ENCODE peak calls at places on chromosomes 4 and X, in six cellular contexts. T is T-cell, N is brain microvascular endothelial cell, Q is HTR-8/SVneo, R is NCI-H345, K is mucosa of gallbladder. Y is an unnamed sample.

GRCh38 chrX:122552291-122552800 is 631.7 kb upstream of the GRIA3 start:
- DNase-seq in T (no peak), N (no peak), Q (no peak), R (no peak), K (no peak), Y (no peak)

GRCh38 chrX:74535633-74536141 is 78.7 kb downstream of the RLIM start:
- DNase-seq in T (no peak), N (peak; percentile 27), Q (peak; percentile 74), R (peak; percentile 20), K (peak; percentile 73), Y (peak; percentile 86)

GRCh38 chr4:145098675-145099037 is 545 bp downstream of the ABCE1 start:
- DNase-seq in T (no peak), N (peak; percentile 52), Q (peak; percentile 28), R (peak; percentile 31), K (peak; percentile 26), Y (peak; percentile 37)

GRCh38 chrX:97397371-97397770 is 513.7 kb downstream of the RPA4 start:
- DNase-seq in T (no peak), N (peak; percentile 59), Q (no peak), R (no peak), K (no peak), Y (no peak)

GRCh38 chr4:156638925-156639605 is 332.5 kb downstream of the PDGFC start:
- DNase-seq in T (no peak), N (peak; percentile 82), Q (peak; percentile 5), R (peak; percentile 78), K (no peak), Y (peak; percentile 46)

GRCh38 chrX:102155806-102156179 is at the start of gene BEX5:
- DNase-seq in T (peak; percentile 54), N (no peak), Q (peak; percentile 1), R (peak; percentile 32), K (peak; percentile 69), Y (peak; percentile 9)

GRCh38 chrX:109886122-109886761 is 116.7 kb upstream of the TMEM164 start:
- DNase-seq in T (peak; percentile 6), N (peak; percentile 38), Q (peak; percentile 10), R (peak; percentile 26), K (no peak), Y (peak; percentile 8)

GRCh38 chr4:184397516-184398163 is 76.7 kb downstream of the IRF2 start:
- DNase-seq in T (no peak), N (no peak), Q (no peak), R (no peak), K (no peak), Y (no peak)

GRCh38 chr4:58192217-58192616 is 1082.0 kb upstream of the IGFBP7 start:
- DNase-seq in T (no peak), N (no peak), Q (no peak), R (no peak), K (no peak), Y (no peak)

GRCh38 chrX:39556056-39556455 is 541.7 kb downstream of the BCOR start:
- DNase-seq in T (no peak), N (no peak), Q (no peak), R (no peak), K (no peak), Y (no peak)

GRCh38 chr4:24260922-24261581 is 323.3 kb downstream of the DHX15 start:
- DNase-seq in T (no peak), N (no peak), Q (peak; percentile 3), R (no peak), K (no peak), Y (peak; percentile 49)

GRCh38 chrX:24693453-24694202 is at the start of gene POLA1:
- DNase-seq in T (peak; percentile 31), N (peak; percentile 94), Q (peak; percentile 85), R (peak; percentile 97), K (peak; percentile 92), Y (peak; percentile 97)

GRCh38 chrX:10397349-10397748 is 223.0 kb downstream of the MID1 start:
- DNase-seq in T (no peak), N (no peak), Q (no peak), R (no peak), K (no peak), Y (no peak)

GRCh38 chr4:151690164-151690856 is 70.5 kb downstream of the GATB start:
- DNase-seq in T (no peak), N (peak; percentile 53), Q (peak; percentile 27), R (no peak), K (no peak), Y (peak; percentile 42)

GRCh38 chr4:9898596-9899345 is 117.3 kb downstream of the DRD5 start:
- DNase-seq in T (no peak), N (peak; percentile 52), Q (peak; percentile 27), R (no peak), K (peak; percentile 35), Y (no peak)